ENCODE peak calls at places on chromosomes 2 and 18, in ten cellular contexts. Y is CD8-positive, alpha-beta memory T cell; I is naive thymus-derived CD4-positive, alpha-beta T cell; L is DND-41; W is cardiac muscle cell; R is esophagus muscularis mucosa; X is left ventricle myocardium inferior; J is Peyer's patch; E is endodermal cell; K is MM.1S. U is an unnamed sample.

GRCh38 chr18:48835119-48835518 is 115.6 kb downstream of the SMAD7 start:
- DNase-seq in Y (no peak), I (no peak), L (no peak), W (no peak), R (no peak), X (no peak), J (peak; percentile 44), E (peak; percentile 37), K (peak; percentile 58), U (peak; percentile 4)

GRCh38 chr18:62663731-62664336 is 51.5 kb upstream of the PHLPP1 start:
- DNase-seq in Y (no peak), I (no peak), L (no peak), W (no peak), R (no peak), X (no peak), J (no peak), E (peak; percentile 6), K (no peak), U (no peak)

GRCh38 chr2:187994464-187995331 is 297.0 kb upstream of the GULP1 start:
- DNase-seq in Y (no peak), I (no peak), L (no peak), W (peak; percentile 73), R (no peak), X (no peak), J (no peak), E (peak; percentile 66), K (peak; percentile 84), U (no peak)

GRCh38 chr2:140855471-140855870 is 1275.3 kb downstream of the LRP1B start:
- DNase-seq in Y (no peak), I (no peak), L (no peak), W (no peak), R (no peak), X (no peak), J (no peak), E (no peak), K (no peak), U (no peak)

GRCh38 chr18:32049393-32050161 is 31.0 kb downstream of the RNF125 start:
- DNase-seq in Y (peak; percentile 34), I (no peak), L (peak; percentile 72), W (no peak), R (peak; percentile 92), X (peak; percentile 53), J (peak; percentile 82), E (no peak), K (no peak), U (no peak)

GRCh38 chr18:56851774-56852173 is 200.6 kb downstream of the WDR7 start:
- DNase-seq in Y (no peak), I (no peak), L (no peak), W (no peak), R (no peak), X (no peak), J (no peak), E (no peak), K (peak; percentile 61), U (no peak)

GRCh38 chr2:174445248-174445647 is 41.6 kb downstream of the GPR155 start:
- DNase-seq in Y (no peak), I (no peak), L (no peak), W (no peak), R (no peak), X (no peak), J (no peak), E (no peak), K (no peak), U (no peak)

GRCh38 chr2:43000242-43001054 is 208.1 kb upstream of the HAAO start:
- DNase-seq in Y (no peak), I (no peak), L (no peak), W (no peak), R (no peak), X (no peak), J (peak; percentile 36), E (peak; percentile 31), K (no peak), U (peak; percentile 37)

GRCh38 chr2:56286936-56287335 is 103.1 kb downstream of the CCDC85A start:
- DNase-seq in Y (no peak), I (no peak), L (no peak), W (no peak), R (no peak), X (no peak), J (no peak), E (no peak), K (peak; percentile 59), U (no peak)

GRCh38 chr2:112811841-112812306 is 24.7 kb downstream of the IL1B start:
- DNase-seq in Y (no peak), I (no peak), L (no peak), W (no peak), R (no peak), X (no peak), J (no peak), E (no peak), K (no peak), U (no peak)

GRCh38 chr2:62196278-62196901 is 475 bp downstream of the B3GNT2 start:
- DNase-seq in Y (peak; percentile 62), I (peak; percentile 66), L (peak; percentile 69), W (no peak), R (no peak), X (no peak), J (peak; percentile 76), E (peak; percentile 86), K (peak; percentile 26), U (peak; percentile 80)

GRCh38 chr18:4454548-4455112 is 477 bp downstream of the DLGAP1 start:
- DNase-seq in Y (no peak), I (no peak), L (no peak), W (no peak), R (no peak), X (no peak), J (no peak), E (no peak), K (no peak), U (peak; percentile 16)

GRCh38 chr2:84959045-84959493 is 11.9 kb upstream of the KCMF1 start:
- DNase-seq in Y (no peak), I (no peak), L (no peak), W (no peak), R (no peak), X (no peak), J (no peak), E (peak; percentile 62), K (no peak), U (no peak)
- H3K9me3 ChIP-seq in Y (no peaks in the 10 kb centered on the region), I (no peaks in the 10 kb centered on the region), L (no peaks in the 10 kb centered on the region), W (no peaks in the 10 kb centered on the region), R (no peaks in the 10 kb centered on the region), X (no peaks in the 10 kb centered on the region), J (no peaks in the 10 kb centered on the region), E (no peaks in the 10 kb centered on the region), K (no peaks in the 10 kb centered on the region), U (no peaks in the 10 kb centered on the region)

GRCh38 chr2:38176619-38177021 is 100.7 kb upstream of the CYP1B1 start:
- DNase-seq in Y (no peak), I (no peak), L (no peak), W (no peak), R (no peak), X (no peak), J (no peak), E (no peak), K (no peak), U (no peak)
- H3K27ac ChIP-seq in Y (no peak overlapping the region), I (no peak overlapping the region), L (no peak overlapping the region), W (no peak overlapping the region), R (peak overlapping the region; percentile 48), X (peak overlapping the region; percentile 66), J (no peak overlapping the region), E (no peak overlapping the region), K (no peak overlapping the region), U (peak overlapping the region; percentile 75)

GRCh38 chr2:189147989-189148388 is 31.6 kb downstream of the COL5A2 start:
- DNase-seq in Y (no peak), I (no peak), L (no peak), W (no peak), R (no peak), X (no peak), J (no peak), E (no peak), K (no peak), U (no peak)
- H3K4me1 ChIP-seq in Y (no peaks in the 10 kb centered on the region), I (no peaks in the 10 kb centered on the region), L (no peaks in the 10 kb centered on the region), W (no peaks in the 10 kb centered on the region), R (no peaks in the 10 kb centered on the region), X (peaks cover 25% of the 10 kb centered on the region), J (no peaks in the 10 kb centered on the region), E (no peaks in the 10 kb centered on the region), K (no peaks in the 10 kb centered on the region), U (no peaks in the 10 kb centered on the region)

DNA sequence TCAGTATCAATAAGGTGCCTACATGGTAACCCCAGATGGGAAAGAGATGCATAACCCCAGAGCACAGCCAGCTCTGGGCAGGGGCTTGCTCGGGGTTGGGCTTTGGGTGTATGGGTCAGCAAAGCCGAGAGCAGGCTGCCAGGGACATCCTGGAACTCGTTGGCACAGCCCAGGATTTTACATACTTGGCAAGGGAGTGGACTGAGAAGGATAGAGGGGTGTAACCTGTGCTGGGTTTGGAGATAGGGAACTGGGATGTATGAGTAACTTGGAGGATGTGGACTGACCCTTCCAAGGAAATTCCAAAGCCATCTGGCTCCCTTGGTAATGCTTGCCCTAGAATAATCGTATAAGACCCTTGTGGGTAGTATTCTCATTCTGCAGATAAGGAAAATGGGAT is 44.2 kb downstream of the GPR39 start:
- DNase-seq in Y (no peak), I (no peak), L (no peak), W (no peak), R (no peak), X (no peak), J (no peak), E (no peak), K (no peak), U (no peak)
- H3K9me3 ChIP-seq in Y (peaks cover 8% of the 10 kb centered on the region), I (no peaks in the 10 kb centered on the region), L (no peaks in the 10 kb centered on the region), W (no peaks in the 10 kb centered on the region), R (peaks cover 8% of the 10 kb centered on the region), X (peaks cover 31% of the 10 kb centered on the region), J (no peaks in the 10 kb centered on the region), E (peaks cover 29% of the 10 kb centered on the region), K (no peaks in the 10 kb centered on the region), U (no peaks in the 10 kb centered on the region)

DNA sequence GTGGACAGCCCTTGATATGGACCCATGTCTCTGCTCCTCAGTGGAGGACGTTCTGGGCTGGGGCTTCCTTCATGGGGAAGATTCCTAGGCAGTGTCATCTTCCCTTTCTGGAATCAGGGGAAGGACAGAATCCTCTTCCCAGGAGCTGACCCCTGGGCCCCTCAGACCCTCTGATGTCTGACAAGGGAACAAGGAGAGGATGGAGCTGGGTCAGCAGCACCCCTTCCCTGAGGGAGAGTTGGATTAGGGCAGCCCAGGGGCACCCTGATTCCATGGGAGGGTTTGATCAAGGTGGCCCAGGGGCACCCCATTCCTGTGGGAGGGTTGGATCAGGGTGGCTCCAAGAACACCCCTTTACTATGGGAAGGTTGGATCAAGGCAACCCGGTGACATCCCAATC is 86.5 kb downstream of the ACKR3 start:
- DNase-seq in Y (no peak), I (no peak), L (no peak), W (no peak), R (peak; percentile 88), X (no peak), J (peak; percentile 17), E (no peak), K (no peak), U (no peak)
- H3K27ac ChIP-seq in Y (no peak overlapping the region), I (no peak overlapping the region), L (no peak overlapping the region), W (no peak overlapping the region), R (no peak overlapping the region), X (no peak overlapping the region), J (no peak overlapping the region), E (no peak overlapping the region), K (no peak overlapping the region), U (no peak overlapping the region)

U was measured in right lobe of liver.